ENCODE peak calls at places on chromosomes 6 and 20, in ten cellular contexts. U is AG20443; O is HEK293T; V is LoVo; W is cardiac fibroblast; K is activated CD4-positive, CD25-positive, alpha-beta regulatory T cell; I is activated CD8-positive, alpha-beta memory T cell treated with anti-CD3 and anti-CD28 coated beads, Interleukin-2, amount 10 ng/mL, durations not matched to agents 7 days and 5 days; M is stimulated activated naive CD8-positive, alpha-beta T cell treated with anti-CD3 and anti-CD28 coated beads, Interleukin-15, Interleukin-2, amounts not matched to agents 100 U/mL and 50 U/mL, for 24 hours; D is chondrocyte; F is NCI-H187. Q is an unnamed sample.

GRCh38 chr6:13427838-13428527 is 59.4 kb downstream of the GFOD1 start:
- DNase-seq in U (no peak), O (no peak), V (no peak), W (no peak), K (peak), I (peak), M (peak), D (no peak), F (peak), Q (no peak)

GRCh38 chr20:32807706-32808105 is 12.0 kb upstream of the MAPRE1 start:
- DNase-seq in U (no peak), O (no peak), V (no peak), W (no peak), K (no peak), I (no peak), M (no peak), D (no peak), F (no peak), Q (no peak)

GRCh38 chr20:45836841-45837240 is 3.2 kb downstream of the SNX21 start:
- DNase-seq in U (no peak), O (no peak), V (no peak), W (peak), K (no peak), I (no peak), M (no peak), D (no peak), F (no peak), Q (no peak)

GRCh38 chr6:125169058-125169457 is 15.5 kb downstream of the TPD52L1 start:
- DNase-seq in U (peak), O (no peak), V (no peak), W (peak), K (no peak), I (no peak), M (no peak), D (no peak), F (no peak), Q (no peak)

GRCh38 chr6:138428943-138429616 is 25.1 kb downstream of the HEBP2 start:
- DNase-seq in U (peak), O (peak), V (peak), W (peak), K (no peak), I (no peak), M (no peak), D (no peak), F (no peak), Q (no peak)

GRCh38 chr20:56005389-56005715 is at the start of gene CBLN4:
- DNase-seq in U (no peak), O (no peak), V (no peak), W (no peak), K (no peak), I (no peak), M (no peak), D (no peak), F (no peak), Q (no peak)

GRCh38 chr20:53826597-53827291 is 233.1 kb upstream of the ZNF217 start:
- DNase-seq in U (no peak), O (no peak), V (no peak), W (no peak), K (no peak), I (no peak), M (no peak), D (no peak), F (no peak), Q (no peak)

GRCh38 chr6:137218473-137218916 is 690 bp downstream of the IFNGR1 start:
- DNase-seq in U (peak), O (peak), V (peak), W (peak), K (no peak), I (peak), M (peak), D (no peak), F (no peak), Q (peak)

GRCh38 chr6:147238164-147238563 is 33.9 kb downstream of the STXBP5 start:
- DNase-seq in U (no peak), O (peak), V (no peak), W (no peak), K (no peak), I (no peak), M (no peak), D (no peak), F (no peak), Q (no peak)

GRCh38 chr6:43391448-43392031 is 22.1 kb upstream of the ZNF318 start:
- DNase-seq in U (no peak), O (no peak), V (no peak), W (no peak), K (no peak), I (peak), M (peak), D (no peak), F (no peak), Q (no peak)